ENCODE peak calls at places on chromosome 2, in ten cellular contexts. O, D, Q, F, W, J, L, H, Z and I are unnamed samples. For H3K4me1, the result is how much of the 10 kb centered on the place peaks cover.

GRCh38 chr2:207807516-207807915 is 37.8 kb upstream of the FZD5 start:
- DNase-seq in O (no peak), D (no peak), Q (no peak), F (no peak), W (no peak), J (no peak), L (no peak), H (no peak), Z (no peak), I (no peak)

GRCh38 chr2:796151-796955 is 119.1 kb upstream of the TMEM18 start:
- DNase-seq in O (no peak), D (no peak), Q (no peak), F (no peak), W (no peak), J (no peak), L (no peak), H (no peak), Z (no peak), I (no peak)

GRCh38 chr2:50901510-50901909 is 130.4 kb downstream of the NRXN1 start:
- DNase-seq in O (no peak), D (no peak), Q (no peak), F (no peak), W (no peak), J (no peak), L (no peak), H (no peak), Z (no peak), I (no peak)

GRCh38 chr2:163345795-163346573 is 389.8 kb downstream of the FIGN start:
- DNase-seq in O (no peak), D (no peak), Q (no peak), F (no peak), W (peak), J (no peak), L (no peak), H (no peak), Z (no peak), I (no peak)

GRCh38 chr2:201148434-201148833 is 32.5 kb downstream of the CFLAR start:
- DNase-seq in O (no peak), D (no peak), Q (no peak), F (no peak), W (no peak), J (no peak), L (no peak), H (no peak), Z (no peak), I (no peak)

GRCh38 chr2:200189964-200190363 is 116.5 kb upstream of the SPATS2L start:
- DNase-seq in O (no peak), D (no peak), Q (no peak), F (no peak), W (no peak), J (no peak), L (no peak), H (no peak), Z (no peak), I (no peak)

GRCh38 chr2:199100326-199101110 is 357.2 kb downstream of the SATB2 start:
- DNase-seq in O (no peak), D (no peak), Q (no peak), F (no peak), W (peak), J (no peak), L (no peak), H (no peak), Z (no peak), I (no peak)

GRCh38 chr2:39875182-39875913 is 96.3 kb upstream of the THUMPD2 start:
- DNase-seq in O (peak), D (peak), Q (peak), F (peak), W (no peak), J (no peak), L (no peak), H (peak), Z (peak), I (no peak)

GRCh38 chr2:238922435-238922834 is 74.5 kb downstream of the TWIST2 start:
- DNase-seq in O (no peak), D (peak), Q (peak), F (no peak), W (no peak), J (no peak), L (no peak), H (peak), Z (peak), I (no peak)

GRCh38 chr2:174760845-174761473 is 3.3 kb downstream of the CHRNA1 start:
- DNase-seq in O (no peak), D (no peak), Q (no peak), F (no peak), W (no peak), J (no peak), L (no peak), H (no peak), Z (no peak), I (no peak)

GRCh38 chr2:32310577-32310976 is 32.9 kb downstream of the YIPF4 start:
- DNase-seq in O (no peak), D (no peak), Q (no peak), F (no peak), W (no peak), J (no peak), L (no peak), H (no peak), Z (no peak), I (no peak)

GRCh38 chr2:229231469-229231868 is 39.6 kb downstream of the PID1 start:
- DNase-seq in O (no peak), D (no peak), Q (no peak), F (no peak), W (no peak), J (no peak), L (no peak), H (no peak), Z (no peak), I (no peak)

GRCh38 chr2:219059375-219059724 is 1.4 kb downstream of the IHH start:
- DNase-seq in O (no peak), D (no peak), Q (no peak), F (no peak), W (peak), J (no peak), L (peak), H (no peak), Z (no peak), I (no peak)

GRCh38 chr2:231612199-231613053 is 19.8 kb downstream of the TEX44 start:
- DNase-seq in O (peak), D (peak), Q (peak), F (peak), W (peak), J (peak), L (peak), H (peak), Z (peak), I (peak)
- H3K4me1 ChIP-seq in O (under half), D (half or more), Q (under half), F (half or more), W (under half), J (under half), L (under half), H (under half), Z (under half), I (under half)

GRCh38 chr2:179741317-179741716 is 120.1 kb downstream of the ZNF385B start:
- DNase-seq in O (no peak), D (no peak), Q (peak), F (no peak), W (no peak), J (no peak), L (no peak), H (no peak), Z (no peak), I (no peak)

GRCh38 chr2:179749210-179749609 is 112.2 kb downstream of the ZNF385B start:
- DNase-seq in O (no peak), D (no peak), Q (peak), F (no peak), W (no peak), J (no peak), L (no peak), H (no peak), Z (no peak), I (no peak)

GRCh38 chr2:179745615-179746263 is 115.7 kb downstream of the ZNF385B start:
- DNase-seq in O (no peak), D (no peak), Q (peak), F (no peak), W (no peak), J (no peak), L (no peak), H (no peak), Z (no peak), I (no peak)

GRCh38 chr2:179746982-179747381 is 114.4 kb downstream of the ZNF385B start:
- DNase-seq in O (no peak), D (no peak), Q (no peak), F (no peak), W (no peak), J (no peak), L (no peak), H (no peak), Z (no peak), I (no peak)

DNA sequence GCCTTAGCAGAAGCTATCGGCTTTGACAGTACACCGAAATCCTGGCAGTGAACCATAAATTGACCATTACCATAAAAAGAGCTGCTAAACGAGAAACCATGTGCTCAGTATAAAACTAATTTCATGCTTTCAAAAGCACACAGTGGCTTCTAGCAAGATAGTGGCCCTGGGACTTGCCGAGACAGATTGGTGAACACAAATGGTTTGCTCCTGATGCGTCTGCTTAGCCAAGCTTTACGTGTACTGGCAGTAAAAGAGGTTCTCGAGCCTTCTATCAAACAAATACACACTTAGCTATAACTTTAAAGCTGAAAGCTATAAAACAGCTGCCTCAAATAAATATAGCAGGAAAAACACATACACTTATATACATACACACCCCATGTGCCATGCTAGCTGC is 117.1 kb downstream of the ZNF385B start:
- DNase-seq in O (no peak), D (no peak), Q (no peak), F (no peak), W (no peak), J (no peak), L (no peak), H (no peak), Z (no peak), I (no peak)
- TF ChIP-seq CTCF in O (no peak), D (no peak), Q (no peak), F (no peak), W (no peak), J (no peak), L (no peak), H (no peak), Z (no peak), I (no peak)

DNA sequence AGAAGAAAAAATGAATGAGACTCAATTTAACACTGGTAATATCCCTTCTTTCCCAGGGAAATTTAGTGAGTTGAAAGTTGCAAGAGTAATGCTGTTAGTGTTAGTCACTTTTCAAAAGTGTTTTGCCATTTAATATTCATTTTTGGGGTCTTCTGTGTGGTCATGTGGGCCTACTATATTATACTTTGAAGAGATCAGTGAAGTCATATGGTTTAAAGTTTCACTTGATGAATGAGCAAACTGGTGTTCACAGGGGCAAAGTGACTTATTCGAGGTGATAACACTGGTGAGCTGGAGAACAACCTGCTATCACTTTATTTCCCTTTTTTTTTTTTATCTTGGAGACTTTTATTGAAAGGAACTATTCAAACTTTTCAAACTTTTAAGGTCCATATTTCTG is 196.0 kb downstream of the PLCL1 start:
- DNase-seq in O (no peak), D (no peak), Q (no peak), F (no peak), W (no peak), J (no peak), L (no peak), H (no peak), Z (no peak), I (no peak)
- H3K4me1 ChIP-seq in O (under half), D (under half), Q (under half), F (under half), W (under half), J (under half), L (under half), H (under half), Z (under half), I (under half)

DNA sequence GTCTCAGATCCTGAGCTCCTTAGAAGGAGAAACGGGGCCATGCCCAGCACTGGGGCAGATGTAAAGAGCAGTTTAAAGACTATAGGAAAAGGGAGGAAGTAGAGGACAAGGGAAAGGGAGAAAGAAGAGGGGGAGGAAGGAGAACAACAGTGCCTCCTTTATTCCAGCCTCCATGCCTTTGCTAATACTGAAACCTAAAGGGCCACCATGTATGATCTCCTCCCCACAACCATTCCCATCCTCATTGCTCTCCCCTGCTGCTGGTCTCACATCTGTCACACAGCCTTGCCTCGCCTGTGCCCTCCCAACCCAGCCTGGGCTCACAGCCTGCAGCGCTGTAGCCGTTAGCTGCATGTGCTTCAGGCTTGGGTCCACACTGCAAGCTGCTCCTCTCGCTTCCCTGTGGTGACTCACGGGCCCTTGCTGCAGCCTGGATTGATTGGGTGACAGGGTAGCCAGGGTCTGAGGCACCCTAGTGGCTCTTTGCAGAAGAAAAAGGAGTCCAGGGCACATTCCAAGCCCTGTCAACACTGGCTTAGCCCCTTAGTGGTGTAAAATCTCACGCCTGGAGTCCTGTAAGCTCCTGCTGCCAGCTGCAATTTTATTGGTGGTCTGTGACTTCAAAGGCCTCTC is 281.9 kb downstream of the SRBD1 start:
- DNase-seq in O (no peak), D (no peak), Q (no peak), F (no peak), W (no peak), J (no peak), L (no peak), H (no peak), Z (no peak), I (peak)
- TF ChIP-seq CTCF in O (no peak), D (no peak), Q (no peak), F (no peak), W (no peak), J (no peak), L (no peak), H (no peak), Z (no peak), I (no peak)

GRCh38 chr2:64361151-64361938 is 92.6 kb upstream of the LGALSL start:
- DNase-seq in O (no peak), D (no peak), Q (no peak), F (no peak), W (no peak), J (no peak), L (no peak), H (no peak), Z (no peak), I (no peak)

GRCh38 chr2:64363140-64363539 is 90.8 kb upstream of the LGALSL start:
- DNase-seq in O (no peak), D (no peak), Q (no peak), F (no peak), W (no peak), J (no peak), L (no peak), H (no peak), Z (no peak), I (no peak)

GRCh38 chr2:64362562-64363026 is 91.4 kb upstream of the LGALSL start:
- DNase-seq in O (no peak), D (no peak), Q (peak), F (peak), W (no peak), J (no peak), L (no peak), H (no peak), Z (no peak), I (no peak)

GRCh38 chr2:64359176-64359891 is 94.6 kb upstream of the LGALSL start:
- DNase-seq in O (no peak), D (no peak), Q (no peak), F (no peak), W (no peak), J (no peak), L (no peak), H (no peak), Z (no peak), I (no peak)

GRCh38 chr2:64359892-64360657 is 93.9 kb upstream of the LGALSL start:
- DNase-seq in O (peak), D (peak), Q (peak), F (peak), W (peak), J (peak), L (no peak), H (peak), Z (peak), I (peak)
- H3K4me1 ChIP-seq in O (under half), D (under half), Q (under half), F (under half), W (under half), J (under half), L (under half), H (under half), Z (under half), I (under half)

GRCh38 chr2:236309669-236310029 is 45.4 kb upstream of the ASB18 start:
- DNase-seq in O (no peak), D (no peak), Q (no peak), F (no peak), W (peak), J (no peak), L (peak), H (no peak), Z (no peak), I (peak)
- TF ChIP-seq CTCF in O (peak), D (no peak), Q (peak), F (no peak), W (peak), J (peak), L (peak), H (peak), Z (peak), I (peak)

DNA sequence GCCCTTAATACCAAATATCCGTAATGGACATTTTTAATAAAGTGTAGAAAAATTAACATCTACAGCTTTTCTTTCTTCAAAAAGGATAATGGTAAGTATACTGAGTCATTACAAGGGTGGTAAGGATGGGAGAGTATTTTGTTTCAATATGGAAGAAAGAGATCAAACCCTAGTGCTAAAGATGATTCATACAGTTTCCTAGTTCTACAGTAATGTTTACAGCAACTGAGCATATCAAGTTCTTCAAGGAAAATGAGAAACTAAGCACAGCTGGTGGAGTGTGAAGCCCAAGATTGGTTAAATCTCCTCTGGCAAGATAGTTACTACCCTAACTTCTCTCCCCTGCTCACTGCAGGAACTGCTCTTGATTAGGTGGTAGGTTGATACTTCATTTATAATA is 467.5 kb downstream of the XIRP2 start:
- DNase-seq in O (no peak), D (no peak), Q (no peak), F (no peak), W (no peak), J (no peak), L (no peak), H (no peak), Z (no peak), I (no peak)
- H3K4me1 ChIP-seq in O (under half), D (under half), Q (under half), F (under half), W (under half), J (under half), L (under half), H (under half), Z (under half), I (under half)

DNA sequence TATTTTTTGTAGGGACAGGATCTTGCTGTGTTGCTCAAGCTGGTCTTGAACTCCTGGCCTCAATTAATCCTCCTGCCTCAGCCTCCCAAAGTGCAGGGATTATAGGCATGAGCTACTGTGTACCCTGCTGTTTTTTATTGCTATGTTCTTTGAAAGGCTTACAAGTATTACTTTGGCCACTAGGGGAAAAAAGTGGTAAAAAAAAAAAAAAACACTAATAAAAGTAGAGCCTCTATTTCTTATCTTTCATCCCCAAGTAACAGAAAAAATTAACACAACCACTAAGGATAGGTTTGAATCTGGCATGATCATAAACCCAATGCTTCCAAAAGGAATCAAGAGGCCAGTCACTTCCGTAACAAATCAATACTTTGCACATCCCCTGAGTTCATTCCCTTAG is 11.6 kb downstream of the NOL10 start:
- DNase-seq in O (no peak), D (no peak), Q (no peak), F (no peak), W (peak), J (no peak), L (no peak), H (no peak), Z (no peak), I (no peak)
- TF ChIP-seq CTCF in O (no peak), D (no peak), Q (no peak), F (peak), W (peak), J (no peak), L (no peak), H (no peak), Z (no peak), I (peak)

DNA sequence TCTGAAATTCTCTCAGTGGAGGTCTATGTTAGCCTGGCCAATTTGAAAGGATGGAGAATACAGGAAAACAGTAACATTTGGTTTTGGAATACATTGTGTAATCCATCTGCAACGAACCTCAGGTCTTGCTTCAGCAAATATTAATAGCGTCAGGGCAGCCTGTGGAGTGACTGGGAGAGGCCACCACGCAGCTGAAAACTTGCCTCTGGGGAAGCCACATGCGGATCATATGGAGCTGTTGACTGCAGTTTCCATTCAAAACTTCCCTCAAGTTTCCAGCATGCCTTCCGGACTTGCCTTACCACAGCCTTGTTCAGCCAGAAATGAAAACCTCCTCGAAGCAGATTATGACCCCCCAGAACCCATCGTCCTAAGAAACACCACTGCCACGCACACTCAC is 25.7 kb downstream of the BCL11A start:
- DNase-seq in O (no peak), D (no peak), Q (no peak), F (no peak), W (no peak), J (no peak), L (no peak), H (no peak), Z (no peak), I (no peak)
- H3K4me1 ChIP-seq in O (under half), D (under half), Q (under half), F (under half), W (half or more), J (under half), L (under half), H (under half), Z (under half), I (under half)